ENCODE peak calls at places on chromosomes 1 and 21, in five cellular contexts. H is GM12878, J is A549, D is K562, Y is endothelial cell of umbilical vein. F is an unnamed sample.

GRCh38 chr1:240294566-240294965 is 202.9 kb downstream of the FMN2 start:
- DNase-seq in Y (no peak), D (no peak), J (no peak), H (no peak), F (no peak)

GRCh38 chr21:41751621-41752020 is 15.2 kb downstream of the RIPK4 start:
- DNase-seq in Y (no peak), H (no peak), J (no peak), D (no peak), F (no peak)

GRCh38 chr1:76247261-76247852 is 172.8 kb downstream of the ST6GALNAC3 start:
- DNase-seq in J (no peak), H (no peak), Y (no peak), D (no peak), F (no peak)

GRCh38 chr1:15717418-15718131 is 18.5 kb upstream of the SLC25A34 start:
- DNase-seq in J (no peak), H (no peak), Y (peak), D (no peak), F (no peak)

GRCh38 chr1:65471901-65472332 is 51.4 kb downstream of the LEPR start:
- DNase-seq in D (no peak), Y (no peak), J (no peak), H (no peak), F (no peak)

GRCh38 chr1:168637350-168637991 is 61.1 kb downstream of the XCL1 start:
- DNase-seq in H (no peak), J (peak), Y (peak), D (peak), F (peak)

GRCh38 chr1:247079141-247079874 is 697 bp upstream of the ZNF670 start:
- DNase-seq in Y (no peak), H (no peak), J (no peak), D (no peak), F (peak)

GRCh38 chr21:36004441-36004840 is 55.9 kb downstream of the SETD4 start:
- DNase-seq in H (peak), Y (no peak), D (peak), J (no peak), F (no peak)

GRCh38 chr1:55141295-55141893 is 73.8 kb downstream of the USP24 start:
- DNase-seq in D (no peak), J (no peak), H (no peak), Y (no peak), F (no peak)

GRCh38 chr1:112762541-112763141 is 47.5 kb upstream of the PPM1J start:
- DNase-seq in H (no peak), Y (no peak), J (no peak), D (no peak), F (no peak)

GRCh38 chr1:199856381-199856780 is 171.1 kb upstream of the NR5A2 start:
- DNase-seq in J (no peak), H (no peak), Y (no peak), D (no peak), F (no peak)

GRCh38 chr1:172352435-172352834 is 68.0 kb upstream of the C1orf105 start:
- DNase-seq in D (no peak), Y (no peak), H (no peak), J (no peak), F (no peak)

GRCh38 chr1:104294259-104294658 is 544.6 kb downstream of the AMY1C start:
- DNase-seq in Y (no peak), H (no peak), D (no peak), J (no peak), F (no peak)

GRCh38 chr1:239719642-239720258 is 333.4 kb downstream of the CHRM3 start:
- DNase-seq in H (no peak), D (no peak), Y (no peak), J (no peak), F (peak)

GRCh38 chr1:202958544-202959275 is 598 bp upstream of the ADIPOR1 start:
- DNase-seq in D (no peak), J (no peak), Y (no peak), H (no peak), F (peak)

GRCh38 chr1:234608026-234608719 is 1.8 kb downstream of the IRF2BP2 start:
- DNase-seq in D (peak), Y (peak), J (peak), H (peak), F (peak)

GRCh38 chr1:194378517-194378916 is 1192.1 kb upstream of the B3GALT2 start:
- DNase-seq in J (peak), D (no peak), Y (no peak), H (no peak), F (no peak)

GRCh38 chr1:116448785-116449385 is 75.8 kb downstream of the ATP1A1 start:
- DNase-seq in D (no peak), H (no peak), J (no peak), Y (no peak), F (no peak)

GRCh38 chr21:45333583-45334121 is 46.0 kb upstream of the POFUT2 start:
- DNase-seq in J (no peak), D (no peak), Y (no peak), H (no peak), F (no peak)

GRCh38 chr1:160083968-160084770 is 2.8 kb downstream of the KCNJ9 start:
- DNase-seq in J (peak), D (peak), H (no peak), Y (peak), F (peak)

GRCh38 chr1:229342902-229343587 is at the start of gene CCSAP:
- DNase-seq in J (peak), H (no peak), Y (peak), D (peak), F (peak)

GRCh38 chr1:186301448-186301847 is 73.6 kb downstream of the TPR start:
- DNase-seq in D (no peak), Y (no peak), H (no peak), J (no peak), F (no peak)

GRCh38 chr21:25689226-25689625 is 45.5 kb downstream of the ATP5PF start:
- DNase-seq in H (no peak), D (no peak), Y (no peak), J (no peak), F (no peak)

GRCh38 chr1:244960904-244961303 is 96.6 kb upstream of the HNRNPU start:
- DNase-seq in H (no peak), J (no peak), D (no peak), Y (no peak), F (no peak)

GRCh38 chr1:158177705-158178450 is 2.8 kb upstream of the CD1D start:
- DNase-seq in D (peak), J (peak), Y (peak), H (no peak), F (no peak)

GRCh38 chr1:94798054-94798453 is 22.1 kb upstream of the SLC44A3 start:
- DNase-seq in Y (no peak), J (no peak), H (no peak), D (no peak), F (no peak)

GRCh38 chr1:40663324-40664166 is 1.9 kb downstream of the RIMS3 start:
- DNase-seq in Y (no peak), J (no peak), D (no peak), H (no peak), F (peak)

GRCh38 chr1:69929278-69930057 is 275.9 kb downstream of the LRRC40 start:
- DNase-seq in J (no peak), Y (no peak), D (no peak), H (no peak), F (peak)

GRCh38 chr1:20446796-20447195 is 39.2 kb downstream of the CAMK2N1 start:
- DNase-seq in H (no peak), J (no peak), Y (no peak), D (no peak), F (no peak)

GRCh38 chr1:202586018-202586821 is 124.0 kb downstream of the SYT2 start:
- DNase-seq in H (peak), D (no peak), Y (peak), J (no peak), F (peak)

GRCh38 chr1:56663846-56664245 is 18.7 kb downstream of the PRKAA2 start:
- DNase-seq in H (no peak), D (no peak), J (no peak), Y (no peak), F (no peak)

GRCh38 chr1:10897321-10897980 is 101.0 kb upstream of the CASZ1 start:
- DNase-seq in D (no peak), Y (no peak), H (no peak), J (no peak), F (no peak)

GRCh38 chr1:179025975-179026812 is 500 bp downstream of the FAM20B start:
- DNase-seq in H (no peak), Y (peak), D (peak), J (peak), F (peak)

GRCh38 chr1:205950280-205950679 is 7.0 kb upstream of the SLC26A9 start:
- DNase-seq in J (no peak), H (no peak), D (no peak), Y (no peak), F (no peak)

GRCh38 chr1:95625224-95625623 is 391.2 kb downstream of the RWDD3 start:
- DNase-seq in Y (no peak), H (no peak), D (no peak), J (no peak), F (no peak)

GRCh38 chr1:232380556-232380955 is 249.4 kb downstream of the SIPA1L2 start:
- DNase-seq in Y (no peak), J (no peak), D (no peak), H (no peak), F (no peak)
- H3K4me3 ChIP-seq in Y (no peak), J (no peak), D (no peak), H (no peak), F (no peak)

DNA sequence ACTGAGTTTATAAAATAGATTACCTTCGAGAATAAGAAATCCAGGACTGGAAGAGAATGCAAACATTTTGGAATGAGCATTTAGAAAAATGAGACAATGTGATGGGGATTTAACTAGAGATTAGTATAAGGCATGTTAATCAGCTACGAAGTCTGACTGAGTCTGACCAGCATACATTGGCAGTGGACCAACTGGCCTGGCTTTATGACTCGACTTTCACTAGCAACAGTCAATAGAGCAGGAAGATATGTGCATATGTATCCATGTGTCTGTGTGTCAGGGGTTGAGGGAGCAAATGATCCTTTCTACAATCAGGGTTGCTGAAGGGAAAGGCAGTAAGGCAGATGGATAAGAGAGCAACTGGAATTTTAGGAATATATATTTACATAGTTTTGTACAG is 645.5 kb downstream of the PLA2G4A start:
- DNase-seq in H (no peak), D (no peak), J (no peak), Y (peak), F (no peak)
- TF ChIP-seq MAX in H (no peak), D (no peak), J (no peak), Y (no peak), F (no peak)

GRCh38 chr1:207988326-207989005 is 77.5 kb upstream of the CD34 start:
- DNase-seq in D (no peak), H (no peak), J (no peak), Y (no peak), F (no peak)
- TF ChIP-seq MYC in D (no peak), H (no peak), J (no peak), Y (no peak), F (no peak)

DNA sequence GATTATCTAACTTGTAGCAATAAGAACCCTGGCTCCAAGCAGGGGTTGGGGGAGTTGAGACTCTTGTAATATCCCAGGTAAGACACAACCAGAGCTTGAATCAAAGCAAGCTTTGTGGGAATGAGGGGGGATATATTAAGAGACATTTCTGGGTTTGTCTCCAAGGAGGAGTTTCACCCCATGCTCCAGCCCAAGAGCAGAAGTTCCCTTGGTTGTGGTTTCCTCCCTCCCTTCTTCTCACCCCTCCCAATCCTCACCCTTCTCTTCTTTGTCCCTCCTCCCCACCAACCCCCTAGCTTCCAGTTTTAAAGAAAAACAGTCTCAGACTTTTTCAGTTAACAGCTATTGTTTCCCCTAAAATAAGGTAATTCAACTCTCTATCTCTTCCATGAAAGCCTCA is 11.9 kb downstream of the TRAF3IP3 start:
- DNase-seq in H (no peak), D (no peak), J (no peak), Y (no peak), F (peak)
- H3K4me3 ChIP-seq in H (peak), D (no peak), J (no peak), Y (no peak), F (peak)

GRCh38 chr1:941588-942383 is 17.3 kb downstream of the NOC2L start:
- DNase-seq in J (peak), Y (peak), H (no peak), D (peak), F (peak)
- TF ChIP-seq MAX in J (peak), Y (no peak), H (no peak), D (no peak), F (no peak)

DNA sequence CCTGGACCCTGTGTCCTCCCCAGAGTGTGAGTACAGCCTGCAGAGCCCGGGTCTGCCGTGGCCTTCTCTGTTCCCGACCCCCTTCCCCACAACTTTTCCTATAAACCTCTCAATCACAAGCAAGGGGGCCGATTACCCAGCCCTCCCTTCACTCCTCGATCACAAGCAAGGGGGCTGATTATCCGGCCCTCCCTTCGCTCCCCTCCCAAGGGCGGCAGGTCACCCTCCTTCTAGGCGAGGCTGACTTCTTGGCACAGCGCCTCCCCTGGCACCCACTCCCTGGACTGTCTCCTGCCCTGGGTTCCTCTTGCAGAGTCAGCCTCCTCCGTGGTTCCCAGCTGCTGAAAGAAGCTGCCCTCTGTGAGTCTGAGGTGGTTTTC is 12.3 kb upstream of the LDLRAP1 start:
- DNase-seq in J (no peak), H (no peak), D (no peak), Y (no peak), F (no peak)
- TF ChIP-seq MYC in J (no peak), H (no peak), D (no peak), Y (no peak), F (no peak)

GRCh38 chr1:230423936-230424335 is 2.2 kb downstream of the PGBD5 start:
- DNase-seq in J (no peak), D (no peak), H (no peak), Y (no peak), F (no peak)

GRCh38 chr1:230423261-230423660 is 2.9 kb downstream of the PGBD5 start:
- DNase-seq in H (no peak), Y (no peak), D (no peak), J (no peak), F (no peak)

GRCh38 chr1:230425252-230426061 is 675 bp downstream of the PGBD5 start:
- DNase-seq in Y (no peak), D (no peak), J (no peak), H (no peak), F (peak)

GRCh38 chr1:230426246-230427101 is at the start of gene PGBD5:
- DNase-seq in J (peak), D (peak), H (no peak), Y (peak), F (peak)

DNA sequence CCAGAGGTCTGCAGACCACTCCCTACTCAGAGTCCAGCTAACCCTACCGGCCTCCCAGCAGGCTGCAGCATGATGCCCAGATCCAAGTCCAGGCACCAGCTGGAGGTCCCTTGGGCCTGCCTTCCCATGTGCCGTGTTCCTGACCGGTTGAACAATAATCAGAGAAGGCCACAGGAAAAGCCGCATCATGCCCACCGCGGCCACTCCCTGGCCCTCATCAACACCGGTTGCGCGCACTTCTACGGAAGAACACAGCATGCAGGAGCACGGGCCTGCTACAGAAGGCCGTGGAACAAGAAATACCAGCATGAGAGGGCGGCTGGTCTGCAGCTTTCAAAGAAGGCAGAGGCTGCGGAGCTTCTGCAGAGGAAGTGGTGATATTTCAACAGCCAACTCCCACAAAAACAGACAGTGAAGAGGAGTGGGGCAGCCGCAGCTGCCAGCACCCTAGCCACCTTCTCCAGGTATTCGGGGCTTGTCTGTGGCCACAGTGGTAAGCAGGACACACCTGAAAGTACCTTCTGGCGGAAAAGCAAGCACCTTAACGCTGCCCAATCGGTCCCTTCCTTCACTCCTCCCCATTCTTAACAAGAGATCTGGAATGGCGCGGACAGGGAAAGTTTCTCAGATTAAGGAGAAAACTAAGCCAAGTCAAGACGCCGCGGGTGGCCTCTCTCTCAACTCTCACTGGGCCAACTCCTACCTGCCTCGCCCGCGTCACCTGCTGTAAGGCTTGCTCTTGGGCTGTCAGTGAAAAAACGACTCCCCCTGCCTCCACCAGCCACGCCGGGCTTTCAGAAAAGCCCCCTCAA is 1.5 kb downstream of the PGBD5 start:
- DNase-seq in H (no peak), J (no peak), D (no peak), Y (no peak), F (peak)
- H3K4me3 ChIP-seq in H (no peak), J (no peak), D (no peak), Y (no peak), F (peak)

F was measured in NB4.